ENCODE peak calls at places on chromosomes 16 and 17, in eight cellular contexts. D is ovary; Z is A673; H is naive thymus-derived CD8-positive, alpha-beta T cell; B is CD4-positive, alpha-beta memory T cell; E is bronchial epithelial cell; S is AG04450; X is NCI-H2107. P is an unnamed sample.

GRCh38 chr16:56353054-56353921 is 72.1 kb downstream of the AMFR start:
- DNase-seq in D (peak; percentile 14), Z (no peak), H (no peak), B (no peak), E (no peak), S (no peak), X (no peak), P (no peak)

GRCh38 chr16:3646348-3646920 is 8.1 kb upstream of the DNASE1 start:
- DNase-seq in D (no peak), Z (no peak), H (no peak), B (no peak), E (peak; percentile 57), S (no peak), X (peak; percentile 52), P (peak; percentile 13)

GRCh38 chr16:5944971-5945370 is 847.4 kb upstream of the EEF2KMT start:
- DNase-seq in D (no peak), Z (no peak), H (no peak), B (no peak), E (peak; percentile 0), S (no peak), X (no peak), P (peak; percentile 45)

GRCh38 chr17:14321980-14322776 is 21.3 kb downstream of the HS3ST3B1 start:
- DNase-seq in D (no peak), Z (no peak), H (no peak), B (no peak), E (no peak), S (no peak), X (no peak), P (no peak)

GRCh38 chr17:82964851-82965341 is 114.5 kb upstream of the METRNL start:
- DNase-seq in D (no peak), Z (no peak), H (no peak), B (no peak), E (no peak), S (no peak), X (no peak), P (no peak)

GRCh38 chr16:75264531-75264998 is 13.1 kb upstream of the BCAR1 start:
- DNase-seq in D (no peak), Z (no peak), H (no peak), B (no peak), E (no peak), S (no peak), X (no peak), P (peak; percentile 46)

GRCh38 chr16:27769561-27770222 is 219.7 kb downstream of the KATNIP start:
- DNase-seq in D (no peak), Z (no peak), H (no peak), B (no peak), E (peak; percentile 13), S (peak; percentile 32), X (no peak), P (peak; percentile 94)

GRCh38 chr17:59420901-59421300 is 89.4 kb downstream of the YPEL2 start:
- DNase-seq in D (no peak), Z (no peak), H (no peak), B (no peak), E (no peak), S (no peak), X (no peak), P (no peak)

GRCh38 chr17:32813021-32813420 is 63.9 kb downstream of the MYO1D start:
- DNase-seq in D (no peak), Z (no peak), H (no peak), B (no peak), E (peak; percentile 89), S (no peak), X (no peak), P (peak; percentile 19)

GRCh38 chr17:48724241-48725004 is 1.4 kb downstream of the PRAC2 start:
- DNase-seq in D (peak; percentile 74), Z (peak; percentile 92), H (peak; percentile 54), B (peak; percentile 79), E (peak; percentile 41), S (peak; percentile 39), X (peak; percentile 52), P (peak; percentile 70)

GRCh38 chr17:71753070-71753469 is 367.8 kb upstream of the SOX9 start:
- DNase-seq in D (no peak), Z (no peak), H (no peak), B (no peak), E (peak; percentile 26), S (no peak), X (no peak), P (peak; percentile 6)

P was measured in astrocyte of the spinal cord.